ENCODE peak calls at places on chromosome 11, in six cellular contexts. F is SK-N-SH; U is naive thymus-derived CD4-positive, alpha-beta T cell; K is thoracic aorta; O is fibroblast of lung; A is uterus. Y is an unnamed sample.

GRCh38 chr11:113721462-113722066 is 15.5 kb upstream of the TMPRSS5 start:
- DNase-seq in F (no peak), K (no peak), O (no peak), A (no peak), U (no peak), Y (no peak)

GRCh38 chr11:130415719-130416536 is 12.5 kb downstream of the ADAMTS8 start:
- DNase-seq in O (peak; percentile 32), U (no peak), F (no peak), K (no peak), A (no peak), Y (no peak)

GRCh38 chr11:87739766-87740165 is 435.5 kb downstream of the RAB38 start:
- DNase-seq in U (no peak), F (no peak), A (no peak), O (peak; percentile 63), K (no peak), Y (no peak)

GRCh38 chr11:14500181-14500651 is 605 bp upstream of the COPB1 start:
- DNase-seq in K (no peak), U (peak; percentile 67), F (peak; percentile 48), A (peak; percentile 44), O (peak; percentile 62), Y (no peak)

GRCh38 chr11:32893947-32894827 is 1.6 kb downstream of the QSER1 start:
- DNase-seq in A (peak; percentile 26), U (peak; percentile 14), K (no peak), O (peak; percentile 93), F (peak; percentile 72), Y (no peak)

GRCh38 chr11:8375932-8376331 is 112.3 kb upstream of the LMO1 start:
- DNase-seq in U (no peak), F (no peak), K (no peak), O (no peak), A (no peak), Y (peak; percentile 16)

GRCh38 chr11:115959098-115959497 is 454.9 kb upstream of the CADM1 start:
- DNase-seq in K (no peak), F (peak; percentile 36), A (no peak), O (peak; percentile 16), U (no peak), Y (no peak)

GRCh38 chr11:71580057-71581003 is 2.3 kb downstream of the KRTAP5-11 start:
- DNase-seq in U (peak; percentile 5), F (peak; percentile 84), O (peak; percentile 64), K (no peak), A (peak; percentile 44), Y (peak; percentile 37)

GRCh38 chr11:47783087-47783610 is 16.0 kb upstream of the FNBP4 start:
- DNase-seq in U (no peak), O (peak; percentile 6), A (no peak), F (no peak), K (no peak), Y (no peak)

GRCh38 chr11:125886997-125887372 is 483 bp upstream of the HYLS1 start:
- DNase-seq in A (peak; percentile 29), O (peak; percentile 10), K (no peak), U (no peak), F (no peak), Y (no peak)

GRCh38 chr11:114025329-114025907 is 34.1 kb upstream of the ZBTB16 start:
- DNase-seq in F (no peak), K (no peak), U (no peak), A (no peak), O (no peak), Y (no peak)

GRCh38 chr11:29333993-29334780 is 682.6 kb downstream of the KCNA4 start:
- DNase-seq in F (peak; percentile 23), K (no peak), A (no peak), U (no peak), O (peak; percentile 74), Y (no peak)

GRCh38 chr11:96101146-96101545 is 177.2 kb upstream of the MTMR2 start:
- DNase-seq in K (no peak), F (no peak), A (no peak), U (no peak), O (peak; percentile 58), Y (no peak)

GRCh38 chr11:91981995-91982394 is 242.6 kb upstream of the FAT3 start:
- DNase-seq in A (peak; percentile 25), O (peak; percentile 98), F (no peak), U (no peak), K (peak; percentile 79), Y (peak; percentile 91)

GRCh38 chr11:8038393-8038792 is 42.6 kb upstream of the TUB start:
- DNase-seq in U (no peak), O (no peak), K (no peak), A (no peak), F (no peak), Y (no peak)

GRCh38 chr11:116807601-116808261 is 15.4 kb downstream of the APOA4 start:
- DNase-seq in O (no peak), K (no peak), U (no peak), A (no peak), F (no peak), Y (no peak)

GRCh38 chr11:24324211-24324610 is 172.6 kb upstream of the LUZP2 start:
- DNase-seq in F (no peak), U (no peak), K (no peak), O (peak; percentile 80), A (no peak), Y (no peak)

GRCh38 chr11:104531075-104531474 is 367.1 kb upstream of the PDGFD start:
- DNase-seq in K (no peak), A (no peak), O (no peak), F (no peak), U (peak; percentile 20), Y (no peak)

GRCh38 chr11:59866397-59866796 is at the start of gene TCN1:
- DNase-seq in O (peak; percentile 8), F (no peak), K (no peak), U (no peak), A (no peak), Y (no peak)

GRCh38 chr11:119891392-119891791 is 162.4 kb upstream of the NECTIN1 start:
- DNase-seq in K (no peak), U (no peak), O (no peak), A (no peak), F (peak; percentile 74), Y (no peak)

GRCh38 chr11:62108017-62108750 is 15.6 kb upstream of the INCENP start:
- DNase-seq in K (no peak), O (peak; percentile 62), A (peak; percentile 53), U (peak; percentile 69), F (peak; percentile 69), Y (no peak)

GRCh38 chr11:117663826-117664225 is 133.2 kb downstream of the DSCAML1 start:
- DNase-seq in O (no peak), F (no peak), U (no peak), A (peak; percentile 36), K (no peak), Y (no peak)

GRCh38 chr11:44382648-44383240 is 72.8 kb upstream of the ALX4 start:
- DNase-seq in A (no peak), O (no peak), F (no peak), K (no peak), U (no peak), Y (no peak)

GRCh38 chr11:128039140-128040021 is 548.0 kb downstream of the ETS1 start:
- DNase-seq in F (no peak), U (peak; percentile 83), O (peak; percentile 98), K (no peak), A (no peak), Y (peak; percentile 87)

GRCh38 chr11:112834277-112834755 is 126.9 kb upstream of the NCAM1 start:
- DNase-seq in U (no peak), F (peak; percentile 82), A (no peak), O (peak; percentile 12), K (no peak), Y (no peak)

GRCh38 chr11:128297805-128298204 is 289.6 kb downstream of the ETS1 start:
- DNase-seq in U (no peak), A (no peak), O (peak; percentile 16), F (no peak), K (no peak), Y (no peak)

DNA sequence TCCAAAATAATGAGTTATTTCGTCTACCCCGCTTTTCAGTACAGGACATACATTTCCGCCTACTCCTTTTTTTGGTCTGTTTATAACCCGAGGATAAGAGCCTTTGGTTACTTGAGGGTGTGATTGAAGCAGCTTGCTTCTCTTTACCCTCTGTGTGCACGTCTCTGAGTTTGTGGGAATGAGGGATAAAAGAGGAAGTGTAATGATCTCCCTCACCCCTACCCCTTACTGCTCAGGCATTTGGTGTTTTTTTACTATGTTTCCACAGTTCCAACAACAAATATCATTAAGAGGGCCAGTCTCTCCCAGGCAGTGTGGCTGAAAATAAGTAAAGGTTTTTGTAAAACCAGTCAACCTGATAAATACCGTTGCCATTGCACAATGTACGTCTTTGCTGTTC is 83.2 kb upstream of the GAL start:
- DNase-seq in A (no peak), O (no peak), F (no peak), U (no peak), K (no peak), Y (no peak)
- H3K4me1 ChIP-seq in A (no peaks in the 10 kb centered on the region), O (no peaks in the 10 kb centered on the region), F (no peaks in the 10 kb centered on the region), U (no peaks in the 10 kb centered on the region), K (no peaks in the 10 kb centered on the region), Y (no peaks in the 10 kb centered on the region)

GRCh38 chr11:66144000-66144678 is 74.1 kb downstream of the PACS1 start:
- DNase-seq in O (no peak), U (no peak), F (no peak), A (no peak), K (no peak), Y (no peak)
- H3K4me1 ChIP-seq in O (peaks cover 2% of the 10 kb centered on the region), U (no peaks in the 10 kb centered on the region), F (peaks cover 20% of the 10 kb centered on the region), A (no peaks in the 10 kb centered on the region), K (no peaks in the 10 kb centered on the region), Y (no peaks in the 10 kb centered on the region)

GRCh38 chr11:108235192-108235591 is 12.3 kb downstream of the ATM start:
- DNase-seq in U (no peak), A (no peak), K (no peak), F (no peak), O (no peak), Y (no peak)

GRCh38 chr11:108239076-108239475 is 16.2 kb downstream of the ATM start:
- DNase-seq in U (peak; percentile 58), O (no peak), F (no peak), K (no peak), A (no peak), Y (no peak)

GRCh38 chr11:108233277-108233945 is 10.5 kb downstream of the ATM start:
- DNase-seq in O (no peak), K (no peak), A (no peak), U (no peak), F (no peak), Y (no peak)

GRCh38 chr11:108235633-108236032 is 12.8 kb downstream of the ATM start:
- DNase-seq in O (no peak), A (no peak), K (no peak), F (no peak), U (no peak), Y (no peak)

GRCh38 chr11:108237058-108237481 is 14.2 kb downstream of the ATM start:
- DNase-seq in U (peak; percentile 48), F (no peak), K (no peak), A (no peak), O (no peak), Y (no peak)
- H3K4me1 ChIP-seq in U (peaks cover 94% of the 10 kb centered on the region), F (no peaks in the 10 kb centered on the region), K (no peaks in the 10 kb centered on the region), A (no peaks in the 10 kb centered on the region), O (no peaks in the 10 kb centered on the region), Y (no peaks in the 10 kb centered on the region)

GRCh38 chr11:68617925-68618809 is 66.2 kb upstream of the GAL start:
- DNase-seq in U (no peak), F (no peak), O (no peak), A (no peak), K (no peak), Y (no peak)

DNA sequence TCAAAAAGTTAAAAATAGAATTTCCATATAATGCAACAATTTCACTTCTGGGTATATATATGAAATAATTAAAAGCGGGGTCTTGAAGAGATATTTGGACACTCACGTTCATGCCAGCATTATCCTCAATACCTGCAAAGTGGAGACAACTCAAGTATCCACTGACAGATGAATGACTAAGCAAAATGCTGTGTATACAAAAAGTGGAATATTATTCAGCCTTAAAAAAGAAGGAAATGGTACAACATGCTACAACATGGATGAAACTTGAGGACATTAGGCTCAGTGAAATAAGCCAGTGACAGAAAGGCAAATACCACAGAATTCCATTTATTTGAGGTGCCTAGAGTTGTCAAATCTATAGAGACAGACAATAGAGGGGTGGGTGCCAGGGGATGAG is 62.5 kb upstream of the GAL start:
- DNase-seq in U (no peak), F (no peak), K (no peak), O (no peak), A (no peak), Y (no peak)
- H3K4me1 ChIP-seq in U (no peaks in the 10 kb centered on the region), F (no peaks in the 10 kb centered on the region), K (no peaks in the 10 kb centered on the region), O (no peaks in the 10 kb centered on the region), A (no peaks in the 10 kb centered on the region), Y (no peaks in the 10 kb centered on the region)